ENCODE peak calls at places on chromosomes 7 and 10, in nine cellular contexts. One of them, this sample, is unnamed.

GRCh38 chr7:25098096-25099046 is 26.7 kb downstream of the CYCS start:
- DNase-seq in left lung: peak
- DNase-seq in pancreas: peak
- DNase-seq in GM23338: peak
- DNase-seq in fibroblast of lung: peak
- DNase-seq in Calu3: peak
- DNase-seq in tibial artery: no peak
- DNase-seq in cardiac muscle cell: peak
- DNase-seq in cardiac fibroblast: peak
- DNase-seq in this sample: peak

GRCh38 chr10:124708922-124709520 is 35.2 kb downstream of the FAM53B start:
- DNase-seq in left lung: no peak
- DNase-seq in pancreas: no peak
- DNase-seq in GM23338: peak
- DNase-seq in fibroblast of lung: no peak
- DNase-seq in Calu3: no peak
- DNase-seq in tibial artery: no peak
- DNase-seq in cardiac muscle cell: no peak
- DNase-seq in cardiac fibroblast: no peak
- DNase-seq in this sample: no peak

GRCh38 chr10:77505431-77506334 is 131.9 kb downstream of the KCNMA1 start:
- DNase-seq in left lung: no peak
- DNase-seq in pancreas: no peak
- DNase-seq in GM23338: no peak
- DNase-seq in fibroblast of lung: peak
- DNase-seq in Calu3: no peak
- DNase-seq in tibial artery: no peak
- DNase-seq in cardiac muscle cell: peak
- DNase-seq in cardiac fibroblast: peak
- DNase-seq in this sample: peak

GRCh38 chr10:111698711-111699110 is 484.9 kb downstream of the GPAM start:
- DNase-seq in left lung: no peak
- DNase-seq in pancreas: no peak
- DNase-seq in GM23338: no peak
- DNase-seq in fibroblast of lung: no peak
- DNase-seq in Calu3: no peak
- DNase-seq in tibial artery: no peak
- DNase-seq in cardiac muscle cell: no peak
- DNase-seq in cardiac fibroblast: peak
- DNase-seq in this sample: no peak

GRCh38 chr10:18650618-18651017 is 769 bp downstream of the NSUN6 start:
- DNase-seq in left lung: no peak
- DNase-seq in pancreas: no peak
- DNase-seq in GM23338: no peak
- DNase-seq in fibroblast of lung: no peak
- DNase-seq in Calu3: no peak
- DNase-seq in tibial artery: no peak
- DNase-seq in cardiac muscle cell: no peak
- DNase-seq in cardiac fibroblast: peak
- DNase-seq in this sample: no peak

GRCh38 chr7:90720970-90721768 is 125.0 kb downstream of the CDK14 start:
- DNase-seq in left lung: no peak
- DNase-seq in pancreas: peak
- DNase-seq in GM23338: peak
- DNase-seq in fibroblast of lung: peak
- DNase-seq in Calu3: peak
- DNase-seq in tibial artery: no peak
- DNase-seq in cardiac muscle cell: peak
- DNase-seq in cardiac fibroblast: peak
- DNase-seq in this sample: peak

GRCh38 chr7:138228764-138229163 is 152.5 kb downstream of the AKR1D1 start:
- DNase-seq in left lung: no peak
- DNase-seq in pancreas: no peak
- DNase-seq in GM23338: no peak
- DNase-seq in fibroblast of lung: no peak
- DNase-seq in Calu3: no peak
- DNase-seq in tibial artery: no peak
- DNase-seq in cardiac muscle cell: no peak
- DNase-seq in cardiac fibroblast: no peak
- DNase-seq in this sample: no peak

GRCh38 chr7:49817251-49817650 is 43.8 kb downstream of the VWC2 start:
- DNase-seq in left lung: no peak
- DNase-seq in pancreas: no peak
- DNase-seq in GM23338: no peak
- DNase-seq in fibroblast of lung: no peak
- DNase-seq in Calu3: no peak
- DNase-seq in tibial artery: no peak
- DNase-seq in cardiac muscle cell: no peak
- DNase-seq in cardiac fibroblast: no peak
- DNase-seq in this sample: no peak

GRCh38 chr7:128231021-128231420 is 10.1 kb upstream of the LEP start:
- DNase-seq in left lung: no peak
- DNase-seq in pancreas: no peak
- DNase-seq in GM23338: no peak
- DNase-seq in fibroblast of lung: no peak
- DNase-seq in Calu3: no peak
- DNase-seq in tibial artery: no peak
- DNase-seq in cardiac muscle cell: no peak
- DNase-seq in cardiac fibroblast: no peak
- DNase-seq in this sample: no peak

GRCh38 chr7:81299711-81300110 is 380.9 kb upstream of the SEMA3C start:
- DNase-seq in left lung: no peak
- DNase-seq in pancreas: no peak
- DNase-seq in GM23338: peak
- DNase-seq in fibroblast of lung: peak
- DNase-seq in Calu3: no peak
- DNase-seq in tibial artery: no peak
- DNase-seq in cardiac muscle cell: no peak
- DNase-seq in cardiac fibroblast: no peak
- DNase-seq in this sample: peak

GRCh38 chr7:131040467-131040932 is 287.2 kb upstream of the MKLN1 start:
- DNase-seq in left lung: no peak
- DNase-seq in pancreas: peak
- DNase-seq in GM23338: peak
- DNase-seq in fibroblast of lung: peak
- DNase-seq in Calu3: peak
- DNase-seq in tibial artery: no peak
- DNase-seq in cardiac muscle cell: peak
- DNase-seq in cardiac fibroblast: peak
- DNase-seq in this sample: peak

GRCh38 chr7:44977956-44978355 is 859 bp downstream of the MYO1G start:
- DNase-seq in left lung: no peak
- DNase-seq in pancreas: peak
- DNase-seq in GM23338: no peak
- DNase-seq in fibroblast of lung: no peak
- DNase-seq in Calu3: no peak
- DNase-seq in tibial artery: no peak
- DNase-seq in cardiac muscle cell: no peak
- DNase-seq in cardiac fibroblast: no peak
- DNase-seq in this sample: no peak

GRCh38 chr10:12783326-12783725 is 218.2 kb downstream of the CCDC3 start:
- DNase-seq in left lung: no peak
- DNase-seq in pancreas: no peak
- DNase-seq in GM23338: no peak
- DNase-seq in fibroblast of lung: peak
- DNase-seq in Calu3: no peak
- DNase-seq in tibial artery: no peak
- DNase-seq in cardiac muscle cell: no peak
- DNase-seq in cardiac fibroblast: no peak
- DNase-seq in this sample: no peak

GRCh38 chr10:12785338-12785934 is 216.1 kb downstream of the CCDC3 start:
- DNase-seq in left lung: no peak
- DNase-seq in pancreas: no peak
- DNase-seq in GM23338: no peak
- DNase-seq in fibroblast of lung: no peak
- DNase-seq in Calu3: no peak
- DNase-seq in tibial artery: peak
- DNase-seq in cardiac muscle cell: no peak
- DNase-seq in cardiac fibroblast: no peak
- DNase-seq in this sample: no peak

GRCh38 chr10:12784646-12785045 is 216.9 kb downstream of the CCDC3 start:
- DNase-seq in left lung: no peak
- DNase-seq in pancreas: no peak
- DNase-seq in GM23338: no peak
- DNase-seq in fibroblast of lung: peak
- DNase-seq in Calu3: no peak
- DNase-seq in tibial artery: no peak
- DNase-seq in cardiac muscle cell: no peak
- DNase-seq in cardiac fibroblast: no peak
- DNase-seq in this sample: no peak

GRCh38 chr10:12780634-12781601 is 220.6 kb downstream of the CCDC3 start:
- DNase-seq in left lung: no peak
- DNase-seq in pancreas: no peak
- DNase-seq in GM23338: no peak
- DNase-seq in fibroblast of lung: peak
- DNase-seq in Calu3: no peak
- DNase-seq in tibial artery: no peak
- DNase-seq in cardiac muscle cell: peak
- DNase-seq in cardiac fibroblast: no peak
- DNase-seq in this sample: peak

GRCh38 chr10:12782537-12782936 is 219.0 kb downstream of the CCDC3 start:
- DNase-seq in left lung: no peak
- DNase-seq in pancreas: peak
- DNase-seq in GM23338: peak
- DNase-seq in fibroblast of lung: no peak
- DNase-seq in Calu3: peak
- DNase-seq in tibial artery: no peak
- DNase-seq in cardiac muscle cell: peak
- DNase-seq in cardiac fibroblast: peak
- DNase-seq in this sample: peak
- TF ChIP-seq CTCF in left lung: peak
- TF ChIP-seq CTCF in pancreas: peak
- TF ChIP-seq CTCF in GM23338: peak
- TF ChIP-seq CTCF in fibroblast of lung: peak
- TF ChIP-seq CTCF in Calu3: peak
- TF ChIP-seq CTCF in tibial artery: peak
- TF ChIP-seq CTCF in cardiac muscle cell: peak
- TF ChIP-seq CTCF in cardiac fibroblast: peak
- TF ChIP-seq CTCF in this sample: peak

DNA sequence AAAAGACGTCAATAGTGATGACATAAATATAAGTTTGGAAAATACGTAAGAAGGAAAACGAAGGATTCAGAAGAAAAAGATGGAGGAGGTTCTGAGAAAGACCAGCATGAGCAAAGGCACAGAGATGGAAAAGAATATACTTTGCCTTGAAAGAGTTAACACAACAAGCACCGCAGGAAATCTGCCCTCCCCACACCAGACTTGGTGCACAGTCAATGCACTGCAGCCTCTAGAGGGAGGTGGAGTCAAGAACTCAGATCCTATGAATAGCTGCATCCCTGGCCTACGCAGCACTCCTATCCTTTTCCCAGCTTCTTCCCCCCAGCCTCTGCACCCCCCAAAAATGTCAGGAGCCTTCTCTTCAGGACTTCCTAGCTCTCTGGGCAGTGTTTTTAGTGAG is 1370.6 kb upstream of the LRRTM3 start:
- DNase-seq in left lung: no peak
- DNase-seq in pancreas: no peak
- DNase-seq in GM23338: peak
- DNase-seq in fibroblast of lung: no peak
- DNase-seq in Calu3: no peak
- DNase-seq in tibial artery: no peak
- DNase-seq in cardiac muscle cell: no peak
- DNase-seq in cardiac fibroblast: no peak
- DNase-seq in this sample: no peak
- TF ChIP-seq CTCF in left lung: no peak
- TF ChIP-seq CTCF in pancreas: no peak
- TF ChIP-seq CTCF in GM23338: peak
- TF ChIP-seq CTCF in fibroblast of lung: no peak
- TF ChIP-seq CTCF in Calu3: no peak
- TF ChIP-seq CTCF in tibial artery: no peak
- TF ChIP-seq CTCF in cardiac muscle cell: no peak
- TF ChIP-seq CTCF in cardiac fibroblast: no peak
- TF ChIP-seq CTCF in this sample: no peak

GRCh38 chr10:98013776-98014175 is 16.6 kb downstream of the CRTAC1 start:
- DNase-seq in left lung: no peak
- DNase-seq in pancreas: no peak
- DNase-seq in GM23338: no peak
- DNase-seq in fibroblast of lung: no peak
- DNase-seq in Calu3: no peak
- DNase-seq in tibial artery: no peak
- DNase-seq in cardiac muscle cell: no peak
- DNase-seq in cardiac fibroblast: no peak
- DNase-seq in this sample: no peak

GRCh38 chr10:98012654-98013053 is 17.8 kb downstream of the CRTAC1 start:
- DNase-seq in left lung: no peak
- DNase-seq in pancreas: no peak
- DNase-seq in GM23338: no peak
- DNase-seq in fibroblast of lung: no peak
- DNase-seq in Calu3: no peak
- DNase-seq in tibial artery: no peak
- DNase-seq in cardiac muscle cell: no peak
- DNase-seq in cardiac fibroblast: no peak
- DNase-seq in this sample: no peak

GRCh38 chr10:98016781-98017475 is 13.5 kb downstream of the CRTAC1 start:
- DNase-seq in left lung: no peak
- DNase-seq in pancreas: no peak
- DNase-seq in GM23338: no peak
- DNase-seq in fibroblast of lung: no peak
- DNase-seq in Calu3: no peak
- DNase-seq in tibial artery: no peak
- DNase-seq in cardiac muscle cell: no peak
- DNase-seq in cardiac fibroblast: no peak
- DNase-seq in this sample: no peak

GRCh38 chr10:98010939-98011685 is 19.3 kb downstream of the CRTAC1 start:
- DNase-seq in left lung: no peak
- DNase-seq in pancreas: no peak
- DNase-seq in GM23338: no peak
- DNase-seq in fibroblast of lung: no peak
- DNase-seq in Calu3: no peak
- DNase-seq in tibial artery: no peak
- DNase-seq in cardiac muscle cell: no peak
- DNase-seq in cardiac fibroblast: no peak
- DNase-seq in this sample: no peak

DNA sequence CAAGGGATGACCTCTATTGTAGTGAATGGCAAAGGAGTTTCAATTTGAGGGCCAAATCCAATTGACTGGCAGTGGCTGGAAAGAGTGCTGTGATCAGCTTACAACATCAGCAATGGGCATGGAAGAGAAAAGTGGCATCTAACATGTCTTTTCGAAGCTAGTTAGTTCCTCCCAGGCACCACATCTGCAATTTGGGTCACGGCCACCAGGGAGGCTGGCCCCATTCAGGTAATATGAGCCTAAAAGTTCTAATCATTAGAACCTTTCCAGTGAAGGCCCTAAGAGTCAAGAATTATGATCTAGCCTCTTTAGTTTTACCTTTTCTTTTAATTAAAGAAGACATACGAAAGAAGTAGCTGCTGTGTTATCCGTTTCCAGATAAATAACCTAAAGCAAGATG is 17.3 kb downstream of the CRTAC1 start:
- DNase-seq in left lung: no peak
- DNase-seq in pancreas: no peak
- DNase-seq in GM23338: peak
- DNase-seq in fibroblast of lung: no peak
- DNase-seq in Calu3: no peak
- DNase-seq in tibial artery: no peak
- DNase-seq in cardiac muscle cell: no peak
- DNase-seq in cardiac fibroblast: no peak
- DNase-seq in this sample: no peak
- TF ChIP-seq CTCF in left lung: no peak
- TF ChIP-seq CTCF in pancreas: no peak
- TF ChIP-seq CTCF in GM23338: peak
- TF ChIP-seq CTCF in fibroblast of lung: no peak
- TF ChIP-seq CTCF in Calu3: no peak
- TF ChIP-seq CTCF in tibial artery: no peak
- TF ChIP-seq CTCF in cardiac muscle cell: no peak
- TF ChIP-seq CTCF in cardiac fibroblast: no peak
- TF ChIP-seq CTCF in this sample: no peak

GRCh38 chr7:110003827-110004226 is 1087.1 kb upstream of the LRRN3 start:
- DNase-seq in left lung: no peak
- DNase-seq in pancreas: no peak
- DNase-seq in GM23338: peak
- DNase-seq in fibroblast of lung: no peak
- DNase-seq in Calu3: no peak
- DNase-seq in tibial artery: no peak
- DNase-seq in cardiac muscle cell: no peak
- DNase-seq in cardiac fibroblast: no peak
- DNase-seq in this sample: no peak
- TF ChIP-seq CTCF in left lung: no peak
- TF ChIP-seq CTCF in pancreas: no peak
- TF ChIP-seq CTCF in GM23338: no peak
- TF ChIP-seq CTCF in fibroblast of lung: no peak
- TF ChIP-seq CTCF in Calu3: no peak
- TF ChIP-seq CTCF in tibial artery: no peak
- TF ChIP-seq CTCF in cardiac muscle cell: no peak
- TF ChIP-seq CTCF in cardiac fibroblast: no peak
- TF ChIP-seq CTCF in this sample: no peak

This sample was measured in fibroblast of pulmonary artery.